ENCODE peak calls at places on chromosomes 5 and 9, in four cellular contexts. D is IMR-90, E is A549, Q is heart left ventricle. L is an unnamed sample.

GRCh38 chr9:1732670-1733069 is 282.5 kb upstream of the SMARCA2 start:
- DNase-seq in Q (no peak), D (no peak), E (no peak), L (no peak)

GRCh38 chr5:926416-927171 is 33.9 kb downstream of the TRIP13 start:
- DNase-seq in D (no peak), E (no peak), Q (no peak), L (peak; percentile 33)

GRCh38 chr5:84014966-84015365 is 294.3 kb upstream of the HAPLN1 start:
- DNase-seq in Q (no peak), D (peak; percentile 15), E (no peak), L (no peak)

GRCh38 chr5:159050408-159051091 is 49.2 kb downstream of the EBF1 start:
- DNase-seq in Q (no peak), D (peak; percentile 32), E (no peak), L (no peak)

GRCh38 chr5:80988419-80988925 is 28.3 kb downstream of the RASGRF2 start:
- DNase-seq in E (no peak), D (no peak), Q (no peak), L (no peak)

GRCh38 chr5:34923694-34924461 is 5.5 kb upstream of the DNAJC21 start:
- DNase-seq in D (peak; percentile 94), E (peak; percentile 72), Q (no peak), L (peak; percentile 21)

GRCh38 chr5:123350744-123351143 is 72.5 kb downstream of the CEP120 start:
- DNase-seq in Q (no peak), E (no peak), D (peak; percentile 49), L (no peak)

GRCh38 chr9:125405938-125406811 is 144.5 kb downstream of the GAPVD1 start:
- DNase-seq in D (peak; percentile 25), Q (peak; percentile 20), E (no peak), L (no peak)

GRCh38 chr9:5044160-5044559 is 59.1 kb downstream of the JAK2 start:
- DNase-seq in D (no peak), E (no peak), Q (no peak), L (no peak)

GRCh38 chr9:36789886-36790285 is 217.2 kb downstream of the MELK start:
- DNase-seq in E (no peak), Q (no peak), D (no peak), L (no peak)

GRCh38 chr5:147509041-147509709 is 693 bp downstream of the DPYSL3 start:
- DNase-seq in Q (peak; percentile 57), E (no peak), D (peak; percentile 16), L (no peak)

GRCh38 chr5:163503106-163504090 is 2.0 kb upstream of the MAT2B start:
- DNase-seq in E (peak; percentile 54), Q (peak; percentile 71), D (peak; percentile 82), L (peak; percentile 53)

GRCh38 chr9:123357748-123358059 is 1.7 kb downstream of the CRB2 start:
- DNase-seq in Q (no peak), E (no peak), D (no peak), L (no peak)

GRCh38 chr9:131817627-131818026 is 77.8 kb upstream of the RAPGEF1 start:
- DNase-seq in Q (no peak), E (peak; percentile 28), D (no peak), L (no peak)

GRCh38 chr5:129664336-129664937 is 83.5 kb upstream of the MINAR2 start:
- DNase-seq in D (peak; percentile 35), E (peak; percentile 13), Q (no peak), L (peak; percentile 52)

GRCh38 chr5:5315068-5315835 is 107.2 kb upstream of the ICE1 start:
- DNase-seq in D (no peak), Q (no peak), E (no peak), L (no peak)

GRCh38 chr9:129640086-129640870 is 1.7 kb downstream of the ASB6 start:
- DNase-seq in Q (no peak), E (no peak), D (peak; percentile 39), L (peak; percentile 82)

GRCh38 chr5:56591081-56591480 is 224.3 kb upstream of the MAP3K1 start:
- DNase-seq in E (no peak), Q (no peak), D (no peak), L (no peak)

GRCh38 chr9:30293231-30293630 is 2091.2 kb upstream of the ACO1 start:
- DNase-seq in Q (no peak), D (no peak), E (no peak), L (no peak)

GRCh38 chr5:127335381-127335780 is 44.8 kb downstream of the MEGF10 start:
- DNase-seq in E (no peak), D (no peak), Q (no peak), L (no peak)

GRCh38 chr9:127919253-127919815 is 2.5 kb upstream of the ST6GALNAC4 start:
- DNase-seq in D (peak; percentile 99), E (peak; percentile 98), Q (peak; percentile 82), L (peak; percentile 83)

GRCh38 chr9:97501177-97501971 is at the start of gene TMOD1:
- DNase-seq in Q (peak; percentile 90), D (peak; percentile 34), E (peak; percentile 83), L (peak; percentile 89)

GRCh38 chr5:160899735-160900134 is 47.7 kb upstream of the ATP10B start:
- DNase-seq in Q (no peak), E (no peak), D (no peak), L (no peak)

GRCh38 chr5:85000671-85001070 is 616.0 kb upstream of the EDIL3 start:
- DNase-seq in E (no peak), D (peak; percentile 24), Q (no peak), L (no peak)

GRCh38 chr9:131620764-131621520 is 75.6 kb downstream of the PRRT1B start:
- DNase-seq in E (no peak), Q (peak; percentile 28), D (no peak), L (no peak)

GRCh38 chr5:74684900-74685851 is at the start of gene HEXB:
- DNase-seq in Q (peak; percentile 96), D (peak; percentile 76), E (peak; percentile 87), L (peak; percentile 94)

GRCh38 chr5:172833691-172834569 is at the start of gene ERGIC1:
- DNase-seq in D (peak; percentile 78), Q (peak; percentile 95), E (peak; percentile 64), L (peak; percentile 88)

GRCh38 chr5:138809391-138809790 is 56.2 kb downstream of the CTNNA1 start:
- DNase-seq in D (peak; percentile 72), Q (no peak), E (no peak), L (no peak)

GRCh38 chr9:75451045-75451444 is 362.7 kb downstream of the OSTF1 start:
- DNase-seq in E (no peak), D (no peak), Q (no peak), L (no peak)

GRCh38 chr9:78030553-78031270 is 899 bp downstream of the GNAQ start:
- DNase-seq in D (peak; percentile 21), E (no peak), Q (peak; percentile 74), L (peak; percentile 52)

DNA sequence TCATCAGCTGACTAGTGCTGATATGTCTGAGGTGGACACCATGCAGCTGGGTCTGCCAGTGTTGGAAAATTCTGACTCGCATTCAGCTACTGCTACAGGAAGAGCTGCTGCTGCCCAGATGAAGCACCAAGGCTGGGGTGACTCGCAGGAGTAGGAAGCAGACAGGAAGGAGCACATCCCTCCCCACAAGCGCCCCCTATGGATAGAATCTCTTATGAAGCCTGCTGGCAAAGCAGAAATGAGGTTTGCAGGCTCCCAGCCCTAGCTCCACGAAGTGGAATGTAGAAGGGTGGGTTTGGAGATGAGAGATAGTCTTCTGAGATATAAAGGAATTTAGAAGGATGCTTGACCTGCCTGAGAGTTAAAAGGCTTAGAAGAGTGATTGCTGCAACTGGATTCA is 443.0 kb downstream of the ACTL7B start:
- DNase-seq in D (peak; percentile 11), E (no peak), Q (no peak), L (no peak)
- TF ChIP-seq CTCF in D (no peak), E (no peak), Q (no peak), L (no peak)

DNA sequence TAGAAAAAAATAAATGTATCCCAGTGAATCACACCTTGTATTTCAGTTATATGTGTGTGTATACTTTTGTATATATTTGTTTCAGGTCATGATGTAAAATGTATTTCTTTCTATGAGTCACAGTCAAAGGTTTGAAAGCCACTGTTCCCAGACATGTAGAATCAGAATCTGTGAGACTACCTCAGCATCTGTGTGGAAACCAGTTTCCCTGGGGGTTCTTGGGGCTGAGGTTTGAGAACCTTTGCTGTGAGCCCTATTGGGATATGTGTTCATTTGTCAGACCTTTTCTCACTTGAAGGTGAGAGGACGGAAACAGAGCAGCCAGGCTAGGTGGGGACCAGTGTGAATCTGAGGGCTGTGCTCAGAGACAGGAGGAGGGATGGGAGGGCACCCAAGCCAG is 78.7 kb upstream of the SAP30L start:
- DNase-seq in D (peak; percentile 87), E (no peak), Q (no peak), L (no peak)
- H3K4me1 ChIP-seq in D (peaks cover 36% of the 10 kb centered on the region), E (peaks cover 84% of the 10 kb centered on the region), Q (peaks cover 75% of the 10 kb centered on the region), L (peaks cover 11% of the 10 kb centered on the region)

DNA sequence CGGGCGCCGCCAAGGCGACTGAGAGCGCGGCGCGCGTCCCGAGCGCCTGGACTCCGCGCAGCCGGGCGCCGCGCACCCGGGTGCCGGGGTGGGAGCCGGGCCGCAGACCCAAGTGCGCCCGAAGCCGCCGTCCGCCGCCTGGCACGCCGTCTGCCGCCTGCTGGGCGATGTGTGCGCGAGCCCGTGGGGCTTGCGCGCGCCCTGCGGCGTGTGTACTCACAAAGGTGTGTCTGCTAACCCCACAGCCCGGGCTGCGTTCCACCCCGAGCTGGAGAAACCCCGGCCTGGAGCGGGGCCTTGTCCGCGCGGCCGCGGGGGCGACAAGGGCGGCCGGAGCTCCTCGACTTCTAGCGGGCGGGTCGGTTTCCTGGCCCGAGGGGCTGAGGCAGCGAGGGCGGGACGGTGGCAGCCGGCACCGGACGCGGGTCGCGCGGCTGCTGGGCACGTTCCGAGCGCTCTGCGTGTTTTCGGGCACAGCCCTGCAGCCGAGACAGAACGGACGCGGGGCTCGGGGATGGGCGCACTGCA is 1.1 kb upstream of the ZSWIM6 start:
- DNase-seq in E (peak; percentile 70), D (peak; percentile 78), Q (peak; percentile 88), L (peak; percentile 87)
- TF ChIP-seq POLR2A in E (no peak), D (peak; percentile 18), Q (no peak), L (peak; percentile 76)

DNA sequence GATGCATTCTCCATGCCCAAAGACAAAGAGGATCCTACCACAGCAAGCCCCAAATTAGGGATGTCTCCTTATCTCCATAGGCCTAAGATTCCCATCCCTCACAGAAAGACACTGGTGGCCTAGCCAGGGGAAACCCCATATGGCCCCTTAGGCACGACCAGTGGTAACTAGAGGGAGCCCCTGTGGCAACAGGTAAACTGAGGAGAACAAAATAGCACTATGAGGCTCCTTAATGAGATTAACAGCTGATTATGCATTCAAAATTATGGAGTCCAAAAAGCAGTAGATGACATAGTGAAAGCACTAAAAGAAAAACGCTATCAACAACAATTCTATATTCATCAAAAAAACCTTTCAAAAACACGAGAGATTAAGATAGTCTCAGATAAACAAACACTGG is 234.0 kb downstream of the DIRAS2 start:
- DNase-seq in Q (no peak), D (no peak), E (no peak), L (no peak)
- TF ChIP-seq CTCF in Q (no peak), D (no peak), E (no peak), L (no peak)

DNA sequence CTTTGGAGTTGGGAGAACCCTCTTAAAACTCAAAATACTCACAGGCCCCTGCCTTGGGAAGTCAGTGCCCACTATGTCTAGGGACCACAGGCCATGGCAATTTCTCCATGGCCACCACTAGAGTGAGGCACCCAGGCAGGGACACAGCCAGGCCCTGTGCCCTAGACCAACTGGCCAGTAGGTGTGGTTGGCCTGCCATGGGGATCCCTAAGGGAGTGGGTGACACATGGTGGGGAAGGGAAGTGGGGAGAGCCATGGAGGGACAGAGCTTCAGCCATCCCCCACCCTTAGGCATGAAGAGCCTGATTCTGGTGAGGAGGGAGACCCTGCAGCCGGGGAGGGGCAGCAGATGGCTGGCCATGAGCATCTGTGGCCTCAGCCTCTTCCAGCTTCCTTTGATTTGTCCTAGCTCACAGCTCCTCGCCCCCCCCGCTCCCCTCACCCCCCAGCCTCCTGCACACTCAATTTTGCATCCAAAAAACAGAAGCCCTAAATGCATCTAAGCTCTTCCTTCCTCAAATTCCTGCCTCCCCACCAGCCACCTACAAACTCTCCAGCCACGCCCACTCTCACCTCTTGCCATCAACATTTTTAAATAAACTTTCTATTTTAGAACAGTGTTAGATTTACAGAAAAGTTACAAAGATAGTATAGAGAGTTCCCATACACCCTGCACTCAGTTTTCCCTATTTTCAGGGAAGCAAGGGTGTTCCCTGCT is 1.6 kb upstream of the DBN1 start:
- DNase-seq in E (no peak), D (no peak), Q (no peak), L (no peak)
- H3K4me1 ChIP-seq in E (peaks cover 49% of the 10 kb centered on the region), D (peaks cover 37% of the 10 kb centered on the region), Q (peaks cover 68% of the 10 kb centered on the region), L (peaks cover 32% of the 10 kb centered on the region)